ENCODE peak calls at places on chromosomes 5 and 9, in ten cellular contexts. One of them, this sample, is unnamed.

GRCh38 chr9:137371521-137371941 is 51.4 kb downstream of the EXD3 start:
- DNase-seq in fibroblast of villous mesenchyme: no peak
- DNase-seq in choroid plexus epithelial cell: no peak
- DNase-seq in lower lobe of right lung: no peak
- DNase-seq in natural killer cell: no peak
- DNase-seq in PC-3: no peak
- DNase-seq in H9: no peak
- DNase-seq in nephron progenitor cell: no peak
- DNase-seq in GM10248: no peak
- DNase-seq in GM12878: no peak
- DNase-seq in this sample: no peak

GRCh38 chr9:94096819-94097577 is 12.7 kb downstream of the PTPDC1 start:
- DNase-seq in natural killer cell: no peak
- DNase-seq in GM10248: no peak
- DNase-seq in choroid plexus epithelial cell: no peak
- DNase-seq in H9: no peak
- DNase-seq in PC-3: peak
- DNase-seq in GM12878: no peak
- DNase-seq in nephron progenitor cell: no peak
- DNase-seq in fibroblast of villous mesenchyme: no peak
- DNase-seq in lower lobe of right lung: no peak
- DNase-seq in this sample: no peak

GRCh38 chr9:33170464-33171156 is 3.5 kb upstream of the B4GALT1 start:
- DNase-seq in fibroblast of villous mesenchyme: peak
- DNase-seq in lower lobe of right lung: peak
- DNase-seq in H9: peak
- DNase-seq in GM10248: no peak
- DNase-seq in PC-3: peak
- DNase-seq in nephron progenitor cell: no peak
- DNase-seq in GM12878: no peak
- DNase-seq in natural killer cell: no peak
- DNase-seq in choroid plexus epithelial cell: peak
- DNase-seq in this sample: no peak

GRCh38 chr9:86953181-86953580 is 5.9 kb upstream of the GAS1 start:
- DNase-seq in PC-3: no peak
- DNase-seq in GM10248: no peak
- DNase-seq in lower lobe of right lung: no peak
- DNase-seq in H9: no peak
- DNase-seq in fibroblast of villous mesenchyme: no peak
- DNase-seq in natural killer cell: no peak
- DNase-seq in nephron progenitor cell: no peak
- DNase-seq in GM12878: no peak
- DNase-seq in choroid plexus epithelial cell: no peak
- DNase-seq in this sample: no peak

GRCh38 chr9:33287087-33287490 is 3.2 kb upstream of the NFX1 start:
- DNase-seq in GM12878: no peak
- DNase-seq in lower lobe of right lung: no peak
- DNase-seq in fibroblast of villous mesenchyme: peak
- DNase-seq in nephron progenitor cell: peak
- DNase-seq in GM10248: peak
- DNase-seq in choroid plexus epithelial cell: peak
- DNase-seq in PC-3: peak
- DNase-seq in natural killer cell: no peak
- DNase-seq in H9: peak
- DNase-seq in this sample: peak

GRCh38 chr9:71643330-71643729 is 125.0 kb downstream of the CEMIP2 start:
- DNase-seq in nephron progenitor cell: no peak
- DNase-seq in PC-3: peak
- DNase-seq in fibroblast of villous mesenchyme: no peak
- DNase-seq in natural killer cell: no peak
- DNase-seq in lower lobe of right lung: no peak
- DNase-seq in choroid plexus epithelial cell: no peak
- DNase-seq in H9: no peak
- DNase-seq in GM10248: no peak
- DNase-seq in GM12878: no peak
- DNase-seq in this sample: no peak

GRCh38 chr5:4700082-4700481 is 440.0 kb upstream of the ADAMTS16 start:
- DNase-seq in PC-3: peak
- DNase-seq in nephron progenitor cell: peak
- DNase-seq in lower lobe of right lung: peak
- DNase-seq in natural killer cell: no peak
- DNase-seq in H9: peak
- DNase-seq in choroid plexus epithelial cell: peak
- DNase-seq in fibroblast of villous mesenchyme: no peak
- DNase-seq in GM10248: no peak
- DNase-seq in GM12878: no peak
- DNase-seq in this sample: no peak

GRCh38 chr5:56480305-56481146 is 247.4 kb upstream of the ANKRD55 start:
- DNase-seq in GM10248: peak
- DNase-seq in GM12878: peak
- DNase-seq in PC-3: peak
- DNase-seq in choroid plexus epithelial cell: peak
- DNase-seq in H9: peak
- DNase-seq in fibroblast of villous mesenchyme: peak
- DNase-seq in natural killer cell: no peak
- DNase-seq in nephron progenitor cell: peak
- DNase-seq in lower lobe of right lung: peak
- DNase-seq in this sample: peak

GRCh38 chr9:71984388-71985069 is 73.1 kb downstream of the C9orf85 start:
- DNase-seq in nephron progenitor cell: no peak
- DNase-seq in H9: peak
- DNase-seq in GM10248: no peak
- DNase-seq in lower lobe of right lung: no peak
- DNase-seq in GM12878: no peak
- DNase-seq in natural killer cell: no peak
- DNase-seq in fibroblast of villous mesenchyme: peak
- DNase-seq in PC-3: peak
- DNase-seq in choroid plexus epithelial cell: peak
- DNase-seq in this sample: no peak

GRCh38 chr9:110746211-110746930 is 77.8 kb downstream of the MUSK start:
- DNase-seq in GM10248: no peak
- DNase-seq in PC-3: peak
- DNase-seq in lower lobe of right lung: no peak
- DNase-seq in GM12878: no peak
- DNase-seq in natural killer cell: no peak
- DNase-seq in fibroblast of villous mesenchyme: peak
- DNase-seq in H9: no peak
- DNase-seq in choroid plexus epithelial cell: peak
- DNase-seq in nephron progenitor cell: no peak
- DNase-seq in this sample: no peak

GRCh38 chr5:128252794-128253193 is 169.2 kb downstream of the SLC12A2 start:
- DNase-seq in GM10248: no peak
- DNase-seq in H9: no peak
- DNase-seq in GM12878: no peak
- DNase-seq in lower lobe of right lung: no peak
- DNase-seq in nephron progenitor cell: no peak
- DNase-seq in natural killer cell: no peak
- DNase-seq in PC-3: no peak
- DNase-seq in choroid plexus epithelial cell: peak
- DNase-seq in fibroblast of villous mesenchyme: peak
- DNase-seq in this sample: no peak

GRCh38 chr9:129289883-129290282 is 111.8 kb upstream of the IER5L start:
- DNase-seq in GM12878: no peak
- DNase-seq in fibroblast of villous mesenchyme: no peak
- DNase-seq in lower lobe of right lung: peak
- DNase-seq in H9: no peak
- DNase-seq in GM10248: no peak
- DNase-seq in natural killer cell: peak
- DNase-seq in PC-3: no peak
- DNase-seq in choroid plexus epithelial cell: no peak
- DNase-seq in nephron progenitor cell: no peak
- DNase-seq in this sample: no peak

GRCh38 chr9:129407905-129408452 is 212.9 kb downstream of the C9orf50 start:
- DNase-seq in H9: no peak
- DNase-seq in choroid plexus epithelial cell: no peak
- DNase-seq in nephron progenitor cell: no peak
- DNase-seq in lower lobe of right lung: peak
- DNase-seq in GM10248: no peak
- DNase-seq in natural killer cell: no peak
- DNase-seq in GM12878: no peak
- DNase-seq in PC-3: no peak
- DNase-seq in fibroblast of villous mesenchyme: no peak
- DNase-seq in this sample: no peak

GRCh38 chr5:91101777-91102379 is 281.2 kb downstream of the ARRDC3 start:
- DNase-seq in lower lobe of right lung: peak
- DNase-seq in fibroblast of villous mesenchyme: peak
- DNase-seq in nephron progenitor cell: peak
- DNase-seq in GM12878: peak
- DNase-seq in PC-3: peak
- DNase-seq in natural killer cell: peak
- DNase-seq in H9: peak
- DNase-seq in GM10248: peak
- DNase-seq in choroid plexus epithelial cell: peak
- DNase-seq in this sample: peak

GRCh38 chr9:129714393-129715051 is 38.3 kb downstream of the PTGES start:
- DNase-seq in choroid plexus epithelial cell: no peak
- DNase-seq in natural killer cell: no peak
- DNase-seq in lower lobe of right lung: no peak
- DNase-seq in H9: no peak
- DNase-seq in GM12878: no peak
- DNase-seq in fibroblast of villous mesenchyme: no peak
- DNase-seq in PC-3: no peak
- DNase-seq in nephron progenitor cell: no peak
- DNase-seq in GM10248: no peak
- DNase-seq in this sample: no peak

GRCh38 chr5:68290260-68290674 is 74.7 kb downstream of the PIK3R1 start:
- DNase-seq in nephron progenitor cell: no peak
- DNase-seq in fibroblast of villous mesenchyme: peak
- DNase-seq in PC-3: no peak
- DNase-seq in GM10248: no peak
- DNase-seq in choroid plexus epithelial cell: peak
- DNase-seq in GM12878: no peak
- DNase-seq in natural killer cell: no peak
- DNase-seq in lower lobe of right lung: no peak
- DNase-seq in H9: no peak
- DNase-seq in this sample: no peak

GRCh38 chr5:132825165-132825823 is 5.2 kb downstream of the SHROOM1 start:
- DNase-seq in GM12878: no peak
- DNase-seq in nephron progenitor cell: peak
- DNase-seq in PC-3: no peak
- DNase-seq in choroid plexus epithelial cell: no peak
- DNase-seq in H9: peak
- DNase-seq in fibroblast of villous mesenchyme: no peak
- DNase-seq in lower lobe of right lung: no peak
- DNase-seq in GM10248: no peak
- DNase-seq in natural killer cell: no peak
- DNase-seq in this sample: peak

DNA sequence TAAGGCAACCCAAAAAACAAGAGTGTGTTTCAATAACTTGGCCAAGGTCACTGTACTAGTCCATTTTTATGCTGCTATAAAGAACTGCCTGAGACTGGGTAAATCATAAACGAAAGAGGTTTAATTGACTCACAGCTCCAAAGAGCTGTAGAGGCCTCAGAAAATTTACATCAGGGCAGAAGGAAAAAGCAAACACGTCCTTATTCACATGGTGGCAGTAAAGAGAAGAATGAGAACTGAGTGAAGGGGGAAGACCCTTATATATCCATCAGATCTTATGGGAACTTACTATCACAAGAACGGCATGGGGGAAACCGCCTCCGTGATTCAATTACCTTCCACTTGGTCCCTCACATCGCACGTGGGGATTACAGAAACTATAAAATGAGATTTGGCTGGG is 64.3 kb upstream of the CAMK4 start:
- DNase-seq in H9: no peak
- DNase-seq in GM10248: no peak
- DNase-seq in natural killer cell: no peak
- DNase-seq in GM12878: no peak
- DNase-seq in lower lobe of right lung: no peak
- DNase-seq in PC-3: peak
- DNase-seq in fibroblast of villous mesenchyme: no peak
- DNase-seq in nephron progenitor cell: no peak
- DNase-seq in choroid plexus epithelial cell: no peak
- DNase-seq in this sample: no peak
- TF ChIP-seq CTCF in H9: peak
- TF ChIP-seq CTCF in GM10248: peak
- TF ChIP-seq CTCF in natural killer cell: no peak
- TF ChIP-seq CTCF in GM12878: no peak
- TF ChIP-seq CTCF in lower lobe of right lung: no peak
- TF ChIP-seq CTCF in PC-3: no peak
- TF ChIP-seq CTCF in fibroblast of villous mesenchyme: no peak
- TF ChIP-seq CTCF in nephron progenitor cell: no peak
- TF ChIP-seq CTCF in choroid plexus epithelial cell: no peak
- TF ChIP-seq CTCF in this sample: peak

GRCh38 chr9:29214702-29215248 is 1641.5 kb upstream of the C9orf72 start:
- DNase-seq in H9: peak
- DNase-seq in fibroblast of villous mesenchyme: peak
- DNase-seq in GM12878: no peak
- DNase-seq in nephron progenitor cell: peak
- DNase-seq in PC-3: no peak
- DNase-seq in choroid plexus epithelial cell: no peak
- DNase-seq in lower lobe of right lung: no peak
- DNase-seq in GM10248: no peak
- DNase-seq in natural killer cell: no peak
- DNase-seq in this sample: no peak
- TF ChIP-seq CTCF in H9: no peak
- TF ChIP-seq CTCF in fibroblast of villous mesenchyme: no peak
- TF ChIP-seq CTCF in GM12878: no peak
- TF ChIP-seq CTCF in nephron progenitor cell: no peak
- TF ChIP-seq CTCF in PC-3: no peak
- TF ChIP-seq CTCF in choroid plexus epithelial cell: no peak
- TF ChIP-seq CTCF in lower lobe of right lung: no peak
- TF ChIP-seq CTCF in GM10248: no peak
- TF ChIP-seq CTCF in natural killer cell: no peak
- TF ChIP-seq CTCF in this sample: no peak

GRCh38 chr9:21252727-21253547 is 13.1 kb upstream of the IFNA14 start:
- DNase-seq in PC-3: peak
- DNase-seq in GM10248: peak
- DNase-seq in natural killer cell: no peak
- DNase-seq in nephron progenitor cell: peak
- DNase-seq in choroid plexus epithelial cell: peak
- DNase-seq in fibroblast of villous mesenchyme: peak
- DNase-seq in GM12878: no peak
- DNase-seq in lower lobe of right lung: peak
- DNase-seq in H9: no peak
- DNase-seq in this sample: peak
- TF ChIP-seq CTCF in PC-3: peak
- TF ChIP-seq CTCF in GM10248: peak
- TF ChIP-seq CTCF in natural killer cell: peak
- TF ChIP-seq CTCF in nephron progenitor cell: peak
- TF ChIP-seq CTCF in choroid plexus epithelial cell: peak
- TF ChIP-seq CTCF in fibroblast of villous mesenchyme: peak
- TF ChIP-seq CTCF in GM12878: peak
- TF ChIP-seq CTCF in lower lobe of right lung: peak
- TF ChIP-seq CTCF in H9: peak
- TF ChIP-seq CTCF in this sample: peak

DNA sequence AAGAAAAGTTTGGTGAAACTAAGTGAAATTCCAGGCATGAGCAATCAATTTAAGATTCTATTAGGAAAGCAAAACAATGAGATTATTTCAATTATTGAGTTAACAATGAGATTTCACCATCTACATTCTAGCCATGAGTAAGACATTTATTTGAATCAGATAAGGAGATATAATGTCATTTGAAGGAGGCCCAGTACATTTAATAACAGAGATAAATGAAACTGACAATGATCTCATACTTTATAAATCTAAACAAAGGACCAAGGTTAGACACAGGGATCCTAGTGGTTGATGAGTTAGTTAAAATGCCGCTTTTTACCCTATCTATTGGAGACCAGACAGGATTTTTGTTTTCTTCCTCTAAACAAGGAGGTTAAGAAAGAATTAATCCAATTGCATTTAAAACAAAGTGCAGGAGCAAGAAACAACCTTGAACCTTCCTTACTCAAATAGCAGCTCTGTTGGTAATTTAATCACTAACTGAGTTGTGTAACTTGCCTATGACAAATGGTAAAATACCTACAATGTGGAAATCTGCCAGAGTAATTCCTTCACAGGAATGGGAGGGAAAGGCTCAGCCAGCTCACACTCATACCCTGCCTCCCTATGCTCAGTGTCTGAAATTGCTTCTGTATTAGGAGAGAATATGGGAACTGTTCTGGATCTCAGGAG is 103.5 kb upstream of the NR3C1 start:
- DNase-seq in fibroblast of villous mesenchyme: peak
- DNase-seq in nephron progenitor cell: no peak
- DNase-seq in natural killer cell: no peak
- DNase-seq in lower lobe of right lung: no peak
- DNase-seq in choroid plexus epithelial cell: peak
- DNase-seq in GM12878: no peak
- DNase-seq in GM10248: no peak
- DNase-seq in PC-3: peak
- DNase-seq in H9: no peak
- DNase-seq in this sample: no peak
- TF ChIP-seq CTCF in fibroblast of villous mesenchyme: no peak
- TF ChIP-seq CTCF in nephron progenitor cell: no peak
- TF ChIP-seq CTCF in natural killer cell: no peak
- TF ChIP-seq CTCF in lower lobe of right lung: no peak
- TF ChIP-seq CTCF in choroid plexus epithelial cell: peak
- TF ChIP-seq CTCF in GM12878: no peak
- TF ChIP-seq CTCF in GM10248: no peak
- TF ChIP-seq CTCF in PC-3: peak
- TF ChIP-seq CTCF in H9: no peak
- TF ChIP-seq CTCF in this sample: no peak